ENCODE peak calls at places on chromosomes 2 and 18, in seven cellular contexts. Q is cardiac fibroblast, N is A549, O is IMR-90, W is natural killer cell, V is AG09309, F is HFFc6. H is an unnamed sample.

GRCh38 chr2:33377048-33377447 is 99.4 kb upstream of the RASGRP3 start:
- DNase-seq in Q (no peak), N (no peak), O (no peak), W (no peak), V (no peak), F (no peak), H (no peak)

GRCh38 chr18:64203295-64203694 is 54.4 kb upstream of the LINC00305 start:
- DNase-seq in Q (no peak), N (no peak), O (no peak), W (no peak), V (no peak), F (no peak), H (no peak)

GRCh38 chr2:16284941-16285625 is 344.7 kb downstream of the MYCN start:
- DNase-seq in Q (no peak), N (no peak), O (no peak), W (no peak), V (no peak), F (no peak), H (no peak)

GRCh38 chr2:289362-290089 is 1.6 kb upstream of the ALKAL2 start:
- DNase-seq in Q (no peak), N (no peak), O (peak), W (no peak), V (no peak), F (no peak), H (no peak)

GRCh38 chr18:77067315-77068061 is 65.1 kb downstream of the MBP start:
- DNase-seq in Q (peak), N (peak), O (peak), W (peak), V (peak), F (peak), H (peak)

GRCh38 chr2:119264781-119265692 is 41.4 kb downstream of the STEAP3 start:
- DNase-seq in Q (peak), N (peak), O (peak), W (peak), V (no peak), F (peak), H (no peak)

GRCh38 chr2:173213181-173213580 is 137.5 kb downstream of the MAP3K20 start:
- DNase-seq in Q (no peak), N (no peak), O (no peak), W (no peak), V (no peak), F (no peak), H (no peak)

GRCh38 chr2:98541906-98542305 is 66.4 kb downstream of the COA5 start:
- DNase-seq in Q (no peak), N (no peak), O (no peak), W (no peak), V (no peak), F (no peak), H (no peak)

GRCh38 chr2:205287316-205287715 is 395.0 kb upstream of the NRP2 start:
- DNase-seq in Q (peak), N (no peak), O (peak), W (no peak), V (no peak), F (no peak), H (no peak)

GRCh38 chr18:56836173-56836572 is 185.0 kb downstream of the WDR7 start:
- DNase-seq in Q (no peak), N (no peak), O (no peak), W (no peak), V (no peak), F (no peak), H (no peak)

GRCh38 chr18:45416168-45416567 is 199.1 kb upstream of the SLC14A2 start:
- DNase-seq in Q (no peak), N (no peak), O (no peak), W (no peak), V (no peak), F (peak), H (no peak)

GRCh38 chr18:78611869-78612268 is 367.7 kb upstream of the SALL3 start:
- DNase-seq in Q (no peak), N (no peak), O (no peak), W (no peak), V (no peak), F (no peak), H (no peak)

GRCh38 chr18:72155327-72155726 is 388.8 kb downstream of the CBLN2 start:
- DNase-seq in Q (no peak), N (no peak), O (no peak), W (no peak), V (no peak), F (no peak), H (no peak)

GRCh38 chr18:24792164-24792563 is 331.7 kb downstream of the HRH4 start:
- DNase-seq in Q (no peak), N (no peak), O (peak), W (no peak), V (no peak), F (no peak), H (no peak)

GRCh38 chr2:20037660-20038059 is 13.8 kb downstream of the LAPTM4A start:
- DNase-seq in Q (no peak), N (no peak), O (no peak), W (no peak), V (no peak), F (no peak), H (no peak)

GRCh38 chr2:160679686-160680085 is 186.1 kb upstream of the RBMS1 start:
- DNase-seq in Q (no peak), N (no peak), O (no peak), W (no peak), V (peak), F (no peak), H (no peak)

GRCh38 chr2:160355080-160355479 is 138.5 kb downstream of the RBMS1 start:
- DNase-seq in Q (no peak), N (no peak), O (no peak), W (no peak), V (no peak), F (no peak), H (no peak)

GRCh38 chr2:73111300-73112025 is 1.3 kb downstream of the RAB11FIP5 start:
- DNase-seq in Q (peak), N (peak), O (no peak), W (no peak), V (no peak), F (peak), H (no peak)

GRCh38 chr2:44075536-44075935 is 79.7 kb upstream of the LRPPRC start:
- DNase-seq in Q (peak), N (no peak), O (peak), W (no peak), V (peak), F (peak), H (peak)

GRCh38 chr2:133773862-133774674 is 205.8 kb upstream of the NCKAP5 start:
- DNase-seq in Q (no peak), N (no peak), O (no peak), W (no peak), V (no peak), F (no peak), H (no peak)

GRCh38 chr2:171564463-171564862 is 42.2 kb downstream of the CYBRD1 start:
- DNase-seq in Q (no peak), N (no peak), O (peak), W (no peak), V (no peak), F (no peak), H (no peak)

GRCh38 chr2:39494784-39495251 is 57.7 kb upstream of the MAP4K3 start:
- DNase-seq in Q (peak), N (peak), O (peak), W (no peak), V (peak), F (peak), H (peak)

GRCh38 chr18:62239475-62239874 is 52.4 kb downstream of the RELCH start:
- DNase-seq in Q (no peak), N (no peak), O (no peak), W (no peak), V (no peak), F (no peak), H (no peak)

GRCh38 chr2:8080063-8080462 is 601.8 kb upstream of the ID2 start:
- DNase-seq in Q (no peak), N (no peak), O (no peak), W (no peak), V (no peak), F (no peak), H (no peak)

GRCh38 chr2:169895294-169895985 is 68.2 kb downstream of the UBR3 start:
- DNase-seq in Q (peak), N (no peak), O (peak), W (no peak), V (no peak), F (no peak), H (no peak)

GRCh38 chr18:58361212-58361611 is 267.7 kb downstream of the ALPK2 start:
- DNase-seq in Q (peak), N (no peak), O (peak), W (no peak), V (no peak), F (no peak), H (no peak)

DNA sequence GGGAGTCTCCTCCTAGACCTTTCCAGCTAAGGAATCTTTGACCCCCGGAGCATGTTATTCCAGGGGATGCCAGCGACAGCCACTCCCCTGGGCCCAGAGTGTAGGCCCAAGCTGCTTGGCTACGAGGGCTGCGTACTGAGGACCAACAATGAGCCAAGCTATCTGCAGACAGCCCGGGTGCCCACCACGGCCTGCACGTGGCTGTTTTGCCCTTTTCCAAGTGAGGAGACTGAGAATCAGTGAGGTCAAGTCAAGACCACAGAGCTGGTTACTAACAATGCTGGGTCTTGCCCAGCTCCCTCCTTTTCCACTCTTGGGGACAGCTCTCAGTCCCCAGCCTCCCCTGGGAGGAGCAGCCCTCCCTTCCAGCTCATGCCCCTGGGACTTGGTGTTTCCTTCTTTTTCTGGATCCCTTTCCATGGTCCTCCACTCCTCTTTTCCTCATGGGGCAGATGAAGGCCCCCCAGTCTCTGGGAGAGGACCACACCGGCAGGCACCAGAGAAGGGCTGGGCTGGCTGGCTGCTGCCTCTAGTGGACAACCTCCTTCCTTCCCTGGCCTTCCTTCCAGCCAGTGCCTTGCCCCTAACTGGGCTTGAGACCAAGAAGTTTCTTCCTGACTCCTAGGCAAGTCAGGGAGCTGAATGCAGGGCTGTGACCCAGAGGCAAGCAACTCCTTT is 550 bp upstream of the MALL start:
- DNase-seq in Q (peak), N (peak), O (peak), W (no peak), V (no peak), F (peak), H (no peak)
- TF ChIP-seq CTCF in Q (peak), N (peak), O (peak), W (no peak), V (peak), F (peak), H (peak)

GRCh38 chr18:49843778-49844625 is 30.7 kb upstream of the ACAA2 start:
- DNase-seq in Q (no peak), N (no peak), O (no peak), W (no peak), V (no peak), F (no peak), H (no peak)
- TF ChIP-seq CTCF in Q (no peak), N (no peak), O (no peak), W (no peak), V (no peak), F (no peak), H (no peak)

GRCh38 chr2:88159955-88160415 is 10.2 kb upstream of the THNSL2 start:
- DNase-seq in Q (peak), N (peak), O (peak), W (no peak), V (peak), F (peak), H (peak)
- TF ChIP-seq CTCF in Q (peak), N (peak), O (peak), W (peak), V (peak), F (peak), H (peak)

GRCh38 chr18:3471141-3471648 is 21.2 kb downstream of the TGIF1 start:
- DNase-seq in Q (no peak), N (no peak), O (no peak), W (no peak), V (no peak), F (no peak), H (no peak)

GRCh38 chr18:3466051-3466450 is 16.1 kb downstream of the TGIF1 start:
- DNase-seq in Q (peak), N (no peak), O (peak), W (no peak), V (no peak), F (peak), H (no peak)

GRCh38 chr18:3466872-3467271 is 16.9 kb downstream of the TGIF1 start:
- DNase-seq in Q (no peak), N (no peak), O (no peak), W (no peak), V (no peak), F (no peak), H (no peak)

GRCh38 chr18:3468833-3469232 is 18.9 kb downstream of the TGIF1 start:
- DNase-seq in Q (no peak), N (no peak), O (no peak), W (no peak), V (no peak), F (no peak), H (no peak)

DNA sequence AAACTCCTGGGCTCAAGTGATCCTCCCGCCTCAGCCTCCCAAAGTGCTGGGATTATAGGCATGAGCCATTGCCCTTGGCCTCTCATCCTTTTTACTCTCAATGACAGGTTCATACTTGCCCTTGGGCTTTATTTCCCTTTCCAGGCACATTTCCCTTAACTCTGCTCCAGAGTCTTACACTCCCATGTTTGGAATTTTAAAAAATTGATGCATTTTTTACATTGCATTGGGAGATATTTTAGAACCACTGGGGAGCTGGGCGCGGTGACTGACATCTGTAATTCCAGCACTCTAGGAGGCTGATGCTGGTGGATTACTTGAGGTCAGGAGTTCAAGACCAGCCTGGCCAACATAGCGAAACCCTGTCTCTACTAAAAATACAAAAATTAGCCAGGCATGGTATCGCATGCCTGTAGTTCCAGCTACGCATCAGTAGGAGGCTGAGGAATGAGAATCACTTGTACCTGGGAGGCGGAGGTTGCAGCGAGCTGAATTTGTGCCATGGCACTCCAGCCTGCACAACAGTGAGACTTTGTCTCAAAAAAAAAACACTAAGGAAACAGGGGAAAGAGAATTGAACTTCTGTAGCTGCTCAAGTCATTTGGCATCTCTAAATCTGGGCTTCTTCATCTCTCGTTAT is 18.2 kb downstream of the TGIF1 start:
- DNase-seq in Q (no peak), N (no peak), O (no peak), W (no peak), V (no peak), F (no peak), H (no peak)
- TF ChIP-seq CTCF in Q (peak), N (no peak), O (no peak), W (no peak), V (no peak), F (no peak), H (no peak)

DNA sequence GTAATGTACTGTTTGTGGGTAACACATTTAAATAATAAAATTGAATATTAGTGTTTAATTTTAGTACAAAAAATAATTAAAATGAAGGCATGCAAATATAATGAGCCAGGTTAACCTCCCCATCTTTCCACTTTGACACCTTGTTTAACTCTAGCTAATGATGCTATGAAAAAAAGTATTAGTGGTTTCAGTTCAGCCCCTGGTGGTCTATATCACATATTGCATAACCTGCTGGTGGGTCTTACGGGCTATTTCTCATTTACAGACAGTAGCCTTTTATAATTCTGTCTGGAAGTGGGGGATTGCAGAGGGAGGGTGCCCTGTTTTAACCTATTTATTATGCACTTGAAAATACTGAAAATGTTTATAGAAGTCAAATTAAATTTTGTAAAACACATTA is 380.9 kb downstream of the MTX2 start:
- DNase-seq in Q (no peak), N (no peak), O (no peak), W (no peak), V (no peak), F (no peak), H (no peak)
- TF ChIP-seq CTCF in Q (no peak), N (no peak), O (no peak), W (no peak), V (no peak), F (peak), H (no peak)

GRCh38 chr2:216023055-216023648 is 9.8 kb upstream of the MREG start:
- DNase-seq in Q (peak), N (peak), O (peak), W (no peak), V (no peak), F (peak), H (no peak)
- TF ChIP-seq CTCF in Q (peak), N (peak), O (peak), W (peak), V (peak), F (peak), H (peak)